ENCODE peak calls at places on chromosome 2, in nine cellular contexts. G is breast epithelium, B is heart left ventricle, Y is NT2/D1, K is OCI-LY7, P is cardiac muscle cell, R is tibial nerve, M is Peyer's patch, I is HAP-1. J is an unnamed sample.
A peak's percentile ranks its signal among the peaks of the same experiment; 100 is the strongest.

GRCh38 chr2:241702155-241702404 is 241 bp downstream of the ING5 start:
- DNase-seq in B (no peak), K (peak; percentile 77), R (peak; percentile 59), G (no peak), I (no peak), P (no peak), Y (no peak), M (peak; percentile 75), J (no peak)

GRCh38 chr2:204282525-204282924 is 262.8 kb upstream of the PARD3B start:
- DNase-seq in M (no peak), Y (peak; percentile 92), K (no peak), R (no peak), G (no peak), I (peak; percentile 47), B (no peak), P (no peak), J (no peak)

GRCh38 chr2:85953476-85953875 is 64.7 kb upstream of the ST3GAL5 start:
- DNase-seq in P (no peak), B (no peak), I (no peak), R (no peak), K (no peak), Y (no peak), G (no peak), M (no peak), J (no peak)

GRCh38 chr2:20630967-20631366 is 19.9 kb downstream of the HS1BP3 start:
- DNase-seq in I (no peak), P (no peak), G (no peak), K (no peak), M (no peak), Y (no peak), R (no peak), B (no peak), J (no peak)

GRCh38 chr2:189763908-189764661 is 1.5 kb upstream of the OSGEPL1 start:
- DNase-seq in P (no peak), M (no peak), B (no peak), I (no peak), R (no peak), Y (no peak), K (peak; percentile 28), G (no peak), J (no peak)

GRCh38 chr2:28435796-28436425 is 43.3 kb downstream of the FOSL2 start:
- DNase-seq in P (no peak), K (no peak), I (no peak), Y (no peak), R (no peak), G (no peak), B (no peak), M (no peak), J (no peak)

GRCh38 chr2:234682492-234683228 is 185.8 kb upstream of the ARL4C start:
- DNase-seq in P (no peak), R (no peak), I (no peak), Y (no peak), K (no peak), G (no peak), M (no peak), B (no peak), J (no peak)

GRCh38 chr2:62038980-62039771 is 133.7 kb downstream of the COMMD1 start:
- DNase-seq in K (peak; percentile 94), M (no peak), R (peak; percentile 4), G (no peak), Y (no peak), P (no peak), B (no peak), I (no peak), J (no peak)

GRCh38 chr2:16014041-16014787 is 73.9 kb downstream of the MYCN start:
- DNase-seq in M (no peak), Y (no peak), B (peak; percentile 28), P (no peak), G (no peak), K (no peak), I (no peak), R (no peak), J (peak; percentile 40)

GRCh38 chr2:157592374-157592773 is 36.3 kb downstream of the ACVR1C start:
- DNase-seq in G (no peak), K (no peak), P (no peak), M (no peak), Y (no peak), I (no peak), B (no peak), R (no peak), J (no peak)

GRCh38 chr2:138814123-138814883 is 34.1 kb upstream of the NXPH2 start:
- DNase-seq in Y (no peak), K (no peak), R (no peak), B (no peak), G (no peak), I (no peak), M (no peak), P (no peak), J (no peak)

GRCh38 chr2:147026664-147027278 is 818.1 kb upstream of the ACVR2A start:
- DNase-seq in R (no peak), P (no peak), G (no peak), B (no peak), I (no peak), M (no peak), K (no peak), Y (no peak), J (no peak)

GRCh38 chr2:111705711-111706323 is 178.2 kb downstream of the ANAPC1 start:
- DNase-seq in B (no peak), Y (peak; percentile 98), I (no peak), R (no peak), G (no peak), P (no peak), K (peak; percentile 98), M (peak; percentile 33), J (no peak)

GRCh38 chr2:111702119-111702808 is 181.7 kb downstream of the ANAPC1 start:
- DNase-seq in K (peak; percentile 85), M (peak; percentile 23), G (no peak), B (peak; percentile 57), I (peak; percentile 62), P (peak; percentile 56), Y (no peak), R (no peak), J (no peak)

GRCh38 chr2:220948579-220948978 is 623.5 kb downstream of the EPHA4 start:
- DNase-seq in Y (peak; percentile 46), G (no peak), P (no peak), I (no peak), K (no peak), B (no peak), R (no peak), M (no peak), J (no peak)

GRCh38 chr2:149819356-149819957 is 231.9 kb upstream of the MMADHC start:
- DNase-seq in I (no peak), B (no peak), M (no peak), K (no peak), G (no peak), R (no peak), Y (no peak), P (no peak), J (no peak)

GRCh38 chr2:159118115-159118858 is 149.8 kb downstream of the TANC1 start:
- DNase-seq in P (peak; percentile 92), I (peak; percentile 68), K (peak; percentile 61), R (peak; percentile 97), M (peak; percentile 80), Y (peak; percentile 87), B (peak; percentile 88), G (peak; percentile 92), J (peak; percentile 85)

GRCh38 chr2:182048088-182048487 is 62.4 kb downstream of the PPP1R1C start:
- DNase-seq in B (no peak), M (no peak), K (no peak), G (no peak), R (no peak), I (no peak), Y (no peak), P (no peak), J (no peak)

GRCh38 chr2:128108166-128108565 is 17.2 kb downstream of the UGGT1 start:
- DNase-seq in I (no peak), R (no peak), M (no peak), B (no peak), Y (no peak), K (no peak), G (no peak), P (no peak), J (no peak)
- H3K36me3 ChIP-seq in I (peaks cover 35% of the 10 kb centered on the region), R (no peaks in the 10 kb centered on the region), M (peaks cover 72% of the 10 kb centered on the region), B (peaks cover 68% of the 10 kb centered on the region), Y (peaks cover 62% of the 10 kb centered on the region), K (peaks cover 77% of the 10 kb centered on the region), G (no peaks in the 10 kb centered on the region), P (peaks cover 17% of the 10 kb centered on the region), J (peaks cover 76% of the 10 kb centered on the region)

GRCh38 chr2:24515335-24515734 is 24.3 kb downstream of the NCOA1 start:
- DNase-seq in M (no peak), K (no peak), Y (no peak), B (no peak), I (no peak), P (no peak), R (no peak), G (no peak), J (no peak)

GRCh38 chr2:24514820-24515219 is 23.8 kb downstream of the NCOA1 start:
- DNase-seq in P (no peak), K (no peak), R (no peak), B (no peak), M (no peak), Y (no peak), I (no peak), G (no peak), J (no peak)

GRCh38 chr2:24513672-24514071 is 22.6 kb downstream of the NCOA1 start:
- DNase-seq in P (no peak), M (no peak), R (no peak), Y (no peak), B (no peak), I (no peak), G (no peak), K (no peak), J (no peak)

GRCh38 chr2:24517247-24517646 is 26.2 kb downstream of the NCOA1 start:
- DNase-seq in Y (no peak), G (no peak), R (no peak), B (no peak), K (no peak), I (no peak), P (peak; percentile 20), M (no peak), J (no peak)

GRCh38 chr2:24515841-24516240 is 24.8 kb downstream of the NCOA1 start:
- DNase-seq in I (no peak), B (no peak), R (no peak), G (no peak), Y (no peak), P (peak; percentile 4), M (no peak), K (no peak), J (no peak)
- H3K4me3 ChIP-seq in I (no peak overlapping the region), B (no peak overlapping the region), R (no peak overlapping the region), G (no peak overlapping the region), Y (no peak overlapping the region), P (no peak overlapping the region), M (no peak overlapping the region), K (no peak overlapping the region), J (no peak overlapping the region)

DNA sequence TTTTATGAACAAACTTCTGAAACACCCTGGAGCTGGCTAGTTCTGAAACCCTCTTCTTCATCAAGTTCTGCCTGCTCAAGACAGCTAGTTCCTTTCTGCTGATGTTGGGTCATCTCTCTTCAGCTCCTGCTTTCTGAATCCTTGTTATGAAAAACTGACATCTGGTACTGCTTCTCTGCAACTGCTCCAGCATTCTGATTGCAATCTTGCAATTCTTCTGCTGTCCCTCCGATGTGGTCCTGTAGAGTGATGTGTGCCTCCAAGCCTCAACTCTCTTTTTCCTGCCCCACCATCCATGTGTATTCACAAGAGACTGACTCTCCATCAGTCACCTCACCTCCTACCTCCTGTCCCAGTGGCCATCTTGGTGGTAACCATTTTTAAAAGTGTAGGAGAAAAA is 21.8 kb downstream of the COL6A3 start:
- DNase-seq in M (no peak), Y (no peak), G (no peak), K (no peak), I (no peak), P (no peak), R (no peak), B (no peak), J (no peak)
- H3K4me1 ChIP-seq in M (no peaks in the 10 kb centered on the region), Y (no peaks in the 10 kb centered on the region), G (no peaks in the 10 kb centered on the region), K (no peaks in the 10 kb centered on the region), I (peaks cover 5% of the 10 kb centered on the region), P (no peaks in the 10 kb centered on the region), R (no peaks in the 10 kb centered on the region), B (no peaks in the 10 kb centered on the region), J (peaks cover 6% of the 10 kb centered on the region)

GRCh38 chr2:102939207-102939606 is 177.4 kb downstream of the TMEM182 start:
- DNase-seq in I (no peak), P (no peak), B (no peak), R (no peak), M (no peak), G (no peak), K (no peak), Y (no peak), J (no peak)
- H3K36me3 ChIP-seq in I (no peaks in the 10 kb centered on the region), P (no peaks in the 10 kb centered on the region), B (no peaks in the 10 kb centered on the region), R (no peaks in the 10 kb centered on the region), M (no peaks in the 10 kb centered on the region), G (no peaks in the 10 kb centered on the region), K (no peaks in the 10 kb centered on the region), Y (no peaks in the 10 kb centered on the region), J (no peaks in the 10 kb centered on the region)

J was measured in left ventricle myocardium inferior.